ENCODE peak calls at places on chromosome 5, in seven cellular contexts. One of them, this sample, is unnamed.

GRCh38 chr5:14870347-14871083 is 1.1 kb downstream of the ANKH start:
- DNase-seq in astrocyte of the spinal cord: no peak
- DNase-seq in BE2C: no peak
- DNase-seq in kidney epithelial cell: no peak
- DNase-seq in RWPE1: no peak
- DNase-seq in fibroblast of mammary gland: no peak
- DNase-seq in glutamatergic neuron: peak; percentile 24
- DNase-seq in this sample: no peak

GRCh38 chr5:23084815-23085214 is 231.7 kb upstream of the CDH12 start:
- DNase-seq in BE2C: no peak
- DNase-seq in glutamatergic neuron: no peak
- DNase-seq in RWPE1: no peak
- DNase-seq in kidney epithelial cell: no peak
- DNase-seq in astrocyte of the spinal cord: no peak
- DNase-seq in fibroblast of mammary gland: no peak
- DNase-seq in this sample: no peak

GRCh38 chr5:157303667-157304327 is 37.9 kb downstream of the CYFIP2 start:
- DNase-seq in RWPE1: no peak
- DNase-seq in astrocyte of the spinal cord: no peak
- DNase-seq in fibroblast of mammary gland: no peak
- DNase-seq in glutamatergic neuron: peak; percentile 42
- DNase-seq in BE2C: no peak
- DNase-seq in kidney epithelial cell: no peak
- DNase-seq in this sample: no peak

GRCh38 chr5:74588415-74588814 is 52.1 kb downstream of the ENC1 start:
- DNase-seq in glutamatergic neuron: no peak
- DNase-seq in kidney epithelial cell: no peak
- DNase-seq in fibroblast of mammary gland: no peak
- DNase-seq in BE2C: no peak
- DNase-seq in RWPE1: no peak
- DNase-seq in astrocyte of the spinal cord: no peak
- DNase-seq in this sample: no peak

GRCh38 chr5:1838013-1838412 is 36.8 kb downstream of the NDUFS6 start:
- DNase-seq in BE2C: no peak
- DNase-seq in RWPE1: no peak
- DNase-seq in kidney epithelial cell: no peak
- DNase-seq in fibroblast of mammary gland: no peak
- DNase-seq in glutamatergic neuron: no peak
- DNase-seq in astrocyte of the spinal cord: no peak
- DNase-seq in this sample: no peak

GRCh38 chr5:95940758-95941682 is 20.6 kb downstream of the ELL2 start:
- DNase-seq in astrocyte of the spinal cord: no peak
- DNase-seq in BE2C: no peak
- DNase-seq in fibroblast of mammary gland: no peak
- DNase-seq in RWPE1: no peak
- DNase-seq in kidney epithelial cell: no peak
- DNase-seq in glutamatergic neuron: peak; percentile 19
- DNase-seq in this sample: no peak

GRCh38 chr5:16812911-16813310 is 123.2 kb downstream of the MYO10 start:
- DNase-seq in astrocyte of the spinal cord: peak; percentile 78
- DNase-seq in BE2C: no peak
- DNase-seq in RWPE1: peak; percentile 63
- DNase-seq in fibroblast of mammary gland: peak; percentile 33
- DNase-seq in glutamatergic neuron: no peak
- DNase-seq in kidney epithelial cell: no peak
- DNase-seq in this sample: no peak

GRCh38 chr5:97874491-97874890 is 691.4 kb upstream of the RIOK2 start:
- DNase-seq in kidney epithelial cell: no peak
- DNase-seq in glutamatergic neuron: no peak
- DNase-seq in RWPE1: no peak
- DNase-seq in BE2C: no peak
- DNase-seq in fibroblast of mammary gland: peak; percentile 55
- DNase-seq in astrocyte of the spinal cord: peak; percentile 3
- DNase-seq in this sample: no peak

GRCh38 chr5:143889986-143890385 is 78.0 kb downstream of the HMHB1 start:
- DNase-seq in astrocyte of the spinal cord: no peak
- DNase-seq in fibroblast of mammary gland: peak; percentile 42
- DNase-seq in RWPE1: no peak
- DNase-seq in kidney epithelial cell: no peak
- DNase-seq in glutamatergic neuron: no peak
- DNase-seq in BE2C: no peak
- DNase-seq in this sample: no peak

GRCh38 chr5:112594060-112594850 is 143.4 kb upstream of the APC start:
- DNase-seq in RWPE1: no peak
- DNase-seq in astrocyte of the spinal cord: no peak
- DNase-seq in BE2C: peak; percentile 18
- DNase-seq in fibroblast of mammary gland: peak; percentile 19
- DNase-seq in kidney epithelial cell: peak; percentile 1
- DNase-seq in glutamatergic neuron: no peak
- DNase-seq in this sample: no peak

GRCh38 chr5:27129926-27130325 is 91.5 kb upstream of the CDH9 start:
- DNase-seq in kidney epithelial cell: no peak
- DNase-seq in astrocyte of the spinal cord: no peak
- DNase-seq in RWPE1: no peak
- DNase-seq in glutamatergic neuron: no peak
- DNase-seq in BE2C: no peak
- DNase-seq in fibroblast of mammary gland: no peak
- DNase-seq in this sample: no peak

GRCh38 chr5:27125856-27126255 is 87.5 kb upstream of the CDH9 start:
- DNase-seq in BE2C: no peak
- DNase-seq in kidney epithelial cell: no peak
- DNase-seq in fibroblast of mammary gland: no peak
- DNase-seq in glutamatergic neuron: no peak
- DNase-seq in astrocyte of the spinal cord: no peak
- DNase-seq in RWPE1: no peak
- DNase-seq in this sample: no peak

GRCh38 chr5:27130587-27130986 is 92.2 kb upstream of the CDH9 start:
- DNase-seq in RWPE1: peak; percentile 1
- DNase-seq in kidney epithelial cell: peak; percentile 32
- DNase-seq in astrocyte of the spinal cord: peak; percentile 41
- DNase-seq in fibroblast of mammary gland: peak; percentile 43
- DNase-seq in BE2C: no peak
- DNase-seq in glutamatergic neuron: no peak
- DNase-seq in this sample: peak; percentile 50

DNA sequence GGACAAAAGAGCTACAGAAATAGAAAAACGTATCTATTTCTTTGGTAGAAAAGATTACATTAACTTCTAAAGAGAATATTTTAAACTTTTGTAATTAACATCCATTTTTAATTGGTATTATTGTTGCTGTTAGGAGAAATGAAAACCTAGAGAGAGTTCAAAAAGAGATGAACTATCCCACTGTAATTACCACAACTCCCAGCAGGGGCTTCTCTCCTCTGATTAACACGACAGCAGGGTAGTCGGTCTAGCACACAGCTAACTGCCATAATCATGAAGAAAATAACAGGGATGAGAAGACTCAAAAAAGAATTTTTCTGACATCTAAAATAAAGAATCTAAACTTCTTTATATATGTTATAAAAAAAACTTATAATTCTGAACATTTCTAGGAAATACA is 86.2 kb upstream of the CDH9 start:
- DNase-seq in kidney epithelial cell: no peak
- DNase-seq in RWPE1: peak; percentile 44
- DNase-seq in glutamatergic neuron: no peak
- DNase-seq in fibroblast of mammary gland: peak; percentile 36
- DNase-seq in BE2C: peak; percentile 53
- DNase-seq in astrocyte of the spinal cord: peak; percentile 27
- DNase-seq in this sample: no peak
- TF ChIP-seq CTCF in kidney epithelial cell: peak; percentile 56
- TF ChIP-seq CTCF in RWPE1: peak; percentile 43
- TF ChIP-seq CTCF in glutamatergic neuron: peak; percentile 66
- TF ChIP-seq CTCF in fibroblast of mammary gland: peak; percentile 63
- TF ChIP-seq CTCF in BE2C: peak; percentile 75
- TF ChIP-seq CTCF in astrocyte of the spinal cord: peak; percentile 59
- TF ChIP-seq CTCF in this sample: peak; percentile 72

DNA sequence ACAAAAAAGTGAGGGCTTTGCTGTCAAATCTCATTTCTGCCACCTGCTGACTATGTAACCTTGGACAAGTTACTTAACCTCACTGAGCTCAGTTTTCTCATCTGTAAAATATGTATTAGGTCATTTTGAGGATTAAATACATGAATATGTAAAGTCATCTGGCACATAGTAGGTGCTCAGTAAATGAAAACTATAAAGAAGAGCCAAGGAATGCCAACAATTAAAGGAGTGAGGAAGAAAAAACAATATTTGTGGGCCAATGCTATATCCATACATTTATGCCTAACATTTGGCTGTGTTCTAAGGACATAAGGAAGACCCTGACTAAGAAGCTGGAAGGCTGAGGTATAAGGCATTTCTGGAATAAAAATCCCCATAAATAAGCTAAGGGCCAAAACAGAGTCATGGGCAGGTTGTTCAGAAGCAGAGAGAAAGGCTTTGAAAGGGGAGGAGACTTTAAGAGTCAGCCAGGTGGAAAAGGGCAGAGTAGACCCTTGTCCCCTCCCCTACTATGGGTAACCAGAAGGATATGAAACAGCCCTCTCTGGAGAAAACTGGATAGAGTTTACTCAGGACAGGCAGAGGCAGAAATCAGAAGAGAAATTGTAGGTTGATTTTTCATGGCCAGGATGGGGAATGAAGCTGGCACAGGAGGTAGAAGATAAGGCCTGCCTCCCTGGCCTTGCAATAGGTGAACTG is 47.6 kb upstream of the SIL1 start:
- DNase-seq in astrocyte of the spinal cord: no peak
- DNase-seq in RWPE1: no peak
- DNase-seq in fibroblast of mammary gland: no peak
- DNase-seq in glutamatergic neuron: no peak
- DNase-seq in kidney epithelial cell: no peak
- DNase-seq in BE2C: no peak
- DNase-seq in this sample: no peak
- TF ChIP-seq CTCF in astrocyte of the spinal cord: no peak
- TF ChIP-seq CTCF in RWPE1: no peak
- TF ChIP-seq CTCF in fibroblast of mammary gland: no peak
- TF ChIP-seq CTCF in glutamatergic neuron: no peak
- TF ChIP-seq CTCF in kidney epithelial cell: no peak
- TF ChIP-seq CTCF in BE2C: no peak
- TF ChIP-seq CTCF in this sample: no peak

GRCh38 chr5:141338538-141339306 is at the start of gene PCDHGA2:
- DNase-seq in BE2C: peak; percentile 52
- DNase-seq in RWPE1: no peak
- DNase-seq in kidney epithelial cell: no peak
- DNase-seq in glutamatergic neuron: no peak
- DNase-seq in fibroblast of mammary gland: peak; percentile 68
- DNase-seq in astrocyte of the spinal cord: peak; percentile 67
- DNase-seq in this sample: no peak

GRCh38 chr5:141345327-141345726 is 1.7 kb downstream of the PCDHGA3 start:
- DNase-seq in BE2C: no peak
- DNase-seq in glutamatergic neuron: no peak
- DNase-seq in kidney epithelial cell: no peak
- DNase-seq in astrocyte of the spinal cord: no peak
- DNase-seq in fibroblast of mammary gland: no peak
- DNase-seq in RWPE1: no peak
- DNase-seq in this sample: no peak

GRCh38 chr5:141342773-141343172 is 856 bp upstream of the PCDHGA3 start:
- DNase-seq in kidney epithelial cell: no peak
- DNase-seq in fibroblast of mammary gland: no peak
- DNase-seq in astrocyte of the spinal cord: no peak
- DNase-seq in RWPE1: no peak
- DNase-seq in BE2C: no peak
- DNase-seq in glutamatergic neuron: no peak
- DNase-seq in this sample: no peak

GRCh38 chr5:141343953-141344463 is 379 bp downstream of the PCDHGA3 start:
- DNase-seq in fibroblast of mammary gland: no peak
- DNase-seq in astrocyte of the spinal cord: no peak
- DNase-seq in kidney epithelial cell: no peak
- DNase-seq in glutamatergic neuron: no peak
- DNase-seq in BE2C: no peak
- DNase-seq in RWPE1: no peak
- DNase-seq in this sample: no peak

DNA sequence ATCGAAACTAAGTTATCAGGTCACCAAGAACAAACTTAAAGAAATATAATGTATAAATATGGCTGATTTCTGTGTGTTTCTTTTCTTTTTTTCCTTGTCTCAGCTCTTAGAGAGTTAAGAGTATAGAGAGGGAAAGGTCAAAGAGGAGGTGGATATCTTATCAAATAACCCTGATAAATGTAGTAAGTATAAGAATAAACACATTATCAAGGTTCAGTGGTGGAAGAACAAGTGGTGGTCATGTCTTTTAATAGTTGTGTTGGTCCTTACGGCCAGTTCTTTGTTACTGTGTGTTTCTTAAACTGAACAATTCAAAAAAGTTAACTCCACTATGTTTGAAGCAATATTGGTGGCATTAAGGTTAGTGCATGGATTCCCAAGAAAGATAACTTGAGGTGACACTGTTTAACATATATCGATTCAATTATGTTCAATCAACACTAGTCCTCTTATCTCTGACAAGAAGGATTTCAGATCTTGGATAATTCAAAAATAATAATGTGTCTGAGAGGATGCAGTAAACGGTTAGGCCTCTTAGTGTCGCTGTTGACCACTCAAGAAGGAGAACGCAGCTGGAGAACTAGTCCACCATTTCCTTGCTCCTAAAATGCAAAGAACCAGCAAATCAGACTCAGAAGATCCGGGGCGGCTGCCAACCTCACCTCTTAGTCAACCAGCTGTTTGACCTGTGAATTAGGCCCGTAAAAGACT is at the start of gene PCDHGA3:
- DNase-seq in astrocyte of the spinal cord: peak; percentile 62
- DNase-seq in RWPE1: no peak
- DNase-seq in BE2C: peak; percentile 41
- DNase-seq in glutamatergic neuron: no peak
- DNase-seq in fibroblast of mammary gland: peak; percentile 75
- DNase-seq in kidney epithelial cell: no peak
- DNase-seq in this sample: no peak
- TF ChIP-seq CTCF in astrocyte of the spinal cord: peak; percentile 49
- TF ChIP-seq CTCF in RWPE1: peak; percentile 24
- TF ChIP-seq CTCF in BE2C: peak; percentile 68
- TF ChIP-seq CTCF in glutamatergic neuron: no peak
- TF ChIP-seq CTCF in fibroblast of mammary gland: peak; percentile 60
- TF ChIP-seq CTCF in kidney epithelial cell: peak; percentile 7
- TF ChIP-seq CTCF in this sample: peak; percentile 46

GRCh38 chr5:122076023-122076422 is 2.0 kb downstream of the LOX start:
- DNase-seq in BE2C: no peak
- DNase-seq in kidney epithelial cell: no peak
- DNase-seq in RWPE1: peak; percentile 37
- DNase-seq in astrocyte of the spinal cord: peak; percentile 50
- DNase-seq in glutamatergic neuron: no peak
- DNase-seq in fibroblast of mammary gland: no peak
- DNase-seq in this sample: no peak
- TF ChIP-seq CTCF in BE2C: no peak
- TF ChIP-seq CTCF in kidney epithelial cell: peak; percentile 7
- TF ChIP-seq CTCF in RWPE1: no peak
- TF ChIP-seq CTCF in astrocyte of the spinal cord: peak; percentile 39
- TF ChIP-seq CTCF in glutamatergic neuron: no peak
- TF ChIP-seq CTCF in fibroblast of mammary gland: peak; percentile 31
- TF ChIP-seq CTCF in this sample: peak; percentile 36

DNA sequence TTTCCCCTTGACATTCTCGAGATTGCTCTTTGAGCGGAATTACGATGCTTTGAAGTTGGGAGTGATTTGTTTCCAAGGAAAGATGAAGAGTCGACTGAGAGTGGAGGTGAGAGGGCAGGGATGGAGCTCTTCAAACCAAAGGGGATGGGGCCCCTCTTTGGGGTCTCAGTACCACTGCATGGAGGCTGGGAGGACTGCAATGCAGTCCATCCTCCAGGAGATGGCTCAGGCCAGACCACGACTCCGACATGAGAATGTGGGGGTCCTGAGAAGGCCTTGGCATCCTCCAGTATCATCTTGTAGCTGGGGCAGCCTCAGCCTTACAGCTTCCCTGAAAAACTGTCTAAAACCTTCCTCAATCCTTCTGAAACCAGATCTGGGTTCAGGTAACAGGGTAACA is 51.1 kb upstream of the CDKN2AIPNL start:
- DNase-seq in BE2C: no peak
- DNase-seq in astrocyte of the spinal cord: no peak
- DNase-seq in RWPE1: no peak
- DNase-seq in glutamatergic neuron: no peak
- DNase-seq in fibroblast of mammary gland: no peak
- DNase-seq in kidney epithelial cell: no peak
- DNase-seq in this sample: no peak
- TF ChIP-seq CTCF in BE2C: no peak
- TF ChIP-seq CTCF in astrocyte of the spinal cord: no peak
- TF ChIP-seq CTCF in RWPE1: no peak
- TF ChIP-seq CTCF in glutamatergic neuron: no peak
- TF ChIP-seq CTCF in fibroblast of mammary gland: no peak
- TF ChIP-seq CTCF in kidney epithelial cell: no peak
- TF ChIP-seq CTCF in this sample: no peak